ENCODE peak calls at places on chromosomes 6 and 20, in five cellular contexts. H, B, N, Z and T are unnamed samples.

GRCh38 chr6:3768502-3768901 is 17.0 kb upstream of the PXDC1 start:
- DNase-seq in Z (no peak), B (no peak), H (no peak), N (no peak), T (no peak)

GRCh38 chr6:53744321-53744720 is 50.5 kb upstream of the LRRC1 start:
- DNase-seq in B (no peak), Z (peak), H (no peak), N (no peak), T (no peak)

GRCh38 chr6:111683749-111684267 is 78.1 kb upstream of the TRAF3IP2 start:
- DNase-seq in H (no peak), N (peak), Z (no peak), B (no peak), T (peak)

GRCh38 chr6:28734443-28734959 is 189.3 kb downstream of the TRIM27 start:
- DNase-seq in H (no peak), B (no peak), Z (no peak), N (no peak), T (no peak)

GRCh38 chr20:63089051-63089907 is 82.5 kb upstream of the BHLHE23 start:
- DNase-seq in Z (peak), B (no peak), N (no peak), H (no peak), T (no peak)

GRCh38 chr6:160115421-160115820 is 6.2 kb upstream of the SLC22A1 start:
- DNase-seq in N (no peak), B (no peak), Z (no peak), H (no peak), T (no peak)

GRCh38 chr20:47774081-47774777 is 11.1 kb downstream of the SULF2 start:
- DNase-seq in N (no peak), B (no peak), H (peak), Z (no peak), T (no peak)

GRCh38 chr20:46816097-46816496 is 78.5 kb upstream of the EYA2 start:
- DNase-seq in Z (no peak), H (no peak), N (no peak), B (no peak), T (no peak)

GRCh38 chr6:167030222-167031072 is 31.2 kb downstream of the CEP43 start:
- DNase-seq in N (no peak), H (no peak), B (no peak), Z (no peak), T (no peak)

GRCh38 chr6:37552267-37552666 is 52.6 kb upstream of the CCDC167 start:
- DNase-seq in N (no peak), B (no peak), H (no peak), Z (no peak), T (no peak)

GRCh38 chr6:6696867-6697531 is 108.5 kb downstream of the LY86 start:
- DNase-seq in Z (peak), B (peak), H (peak), N (no peak), T (no peak)

GRCh38 chr6:43964659-43965570 is 162.3 kb downstream of the MRPL14 start:
- DNase-seq in N (no peak), B (no peak), Z (no peak), H (no peak), T (no peak)

GRCh38 chr6:21556506-21556905 is 37.0 kb upstream of the SOX4 start:
- DNase-seq in N (no peak), B (no peak), Z (no peak), H (no peak), T (no peak)

GRCh38 chr6:16273266-16273665 is 34.9 kb downstream of the GMPR start:
- DNase-seq in Z (peak), B (no peak), N (peak), H (no peak), T (no peak)

GRCh38 chr6:31559958-31560696 is 12.0 kb upstream of the LTA start:
- DNase-seq in Z (peak), N (no peak), B (peak), H (no peak), T (no peak)

GRCh38 chr6:85452441-85452881 is 2.6 kb downstream of the NT5E start:
- DNase-seq in B (no peak), Z (no peak), N (no peak), H (no peak), T (peak)

GRCh38 chr20:58697201-58697866 is 4.7 kb downstream of the NPEPL1 start:
- DNase-seq in B (no peak), N (no peak), H (no peak), Z (no peak), T (no peak)

GRCh38 chr6:159595173-159595572 is 97.9 kb downstream of the SOD2 start:
- DNase-seq in H (no peak), B (no peak), N (no peak), Z (peak), T (peak)

GRCh38 chr20:61577065-61577464 is 325.0 kb downstream of the CDH4 start:
- DNase-seq in B (no peak), H (no peak), N (no peak), Z (no peak), T (no peak)

GRCh38 chr20:15992564-15992963 is 580.7 kb downstream of the KIF16B start:
- DNase-seq in Z (peak), N (no peak), B (no peak), H (no peak), T (no peak)

GRCh38 chr6:155103816-155104366 is 108.8 kb downstream of the TIAM2 start:
- DNase-seq in H (no peak), B (peak), N (no peak), Z (no peak), T (no peak)

GRCh38 chr20:60236613-60237012 is 278.4 kb downstream of the CDH26 start:
- DNase-seq in N (peak), B (no peak), Z (no peak), H (no peak), T (no peak)

GRCh38 chr6:104689551-104690205 is 170.0 kb downstream of the HACE1 start:
- DNase-seq in N (peak), Z (peak), B (no peak), H (peak), T (no peak)

GRCh38 chr6:107154131-107154906 is 39.0 kb upstream of the BEND3 start:
- DNase-seq in B (no peak), Z (no peak), N (no peak), H (no peak), T (no peak)

GRCh38 chr6:133948472-133948871 is 4.6 kb upstream of the TBPL1 start:
- DNase-seq in H (no peak), B (no peak), N (no peak), Z (no peak), T (no peak)

GRCh38 chr20:64151634-64152530 is 12.4 kb upstream of the MYT1 start:
- DNase-seq in B (no peak), N (no peak), Z (peak), H (no peak), T (no peak)

GRCh38 chr6:144661101-144661806 is 376.1 kb downstream of the UTRN start:
- DNase-seq in H (peak), N (no peak), Z (peak), B (no peak), T (no peak)

GRCh38 chr6:160348552-160349441 is 619 bp downstream of the SLC22A3 start:
- DNase-seq in H (no peak), N (no peak), B (no peak), Z (peak), T (peak)

GRCh38 chr6:45439459-45439858 is 61.7 kb upstream of the SUPT3H start:
- DNase-seq in H (no peak), Z (no peak), N (no peak), B (no peak), T (no peak)

GRCh38 chr6:153787341-153787606 is 251.8 kb upstream of the OPRM1 start:
- DNase-seq in H (no peak), Z (no peak), B (no peak), N (no peak), T (no peak)

GRCh38 chr6:153790048-153790447 is 249.0 kb upstream of the OPRM1 start:
- DNase-seq in H (peak), N (no peak), Z (peak), B (no peak), T (peak)

GRCh38 chr6:153790881-153791473 is 248.1 kb upstream of the OPRM1 start:
- DNase-seq in B (peak), H (peak), Z (peak), N (no peak), T (peak)
- TF ChIP-seq CTCF in B (no peak), H (peak), Z (peak), N (no peak), T (no peak)

GRCh38 chr6:125792172-125792571 is 1.4 kb downstream of the NCOA7 start:
- DNase-seq in N (no peak), H (no peak), Z (no peak), B (no peak), T (no peak)

GRCh38 chr6:125793863-125794262 is 3.1 kb downstream of the NCOA7 start:
- DNase-seq in N (no peak), H (no peak), Z (peak), B (peak), T (no peak)

GRCh38 chr6:125791820-125792165 is 1.0 kb downstream of the NCOA7 start:
- DNase-seq in Z (no peak), B (no peak), H (no peak), N (no peak), T (no peak)

GRCh38 chr6:125793280-125793679 is 2.5 kb downstream of the NCOA7 start:
- DNase-seq in H (peak), B (no peak), Z (no peak), N (no peak), T (no peak)

GRCh38 chr6:125792680-125793079 is 1.9 kb downstream of the NCOA7 start:
- DNase-seq in N (no peak), H (no peak), Z (no peak), B (no peak), T (no peak)
- H3K4me3 ChIP-seq in N (no peak), H (no peak), Z (no peak), B (peak), T (no peak)

GRCh38 chr20:8305449-8305978 is 173.4 kb downstream of the PLCB1 start:
- DNase-seq in N (no peak), H (peak), B (peak), Z (peak), T (no peak)
- TF ChIP-seq CTCF in N (peak), H (peak), B (peak), Z (peak), T (peak)

GRCh38 chr6:33271608-33272357 is at the start of the genes RPS18 and VPS52:
- DNase-seq in B (peak), N (peak), Z (peak), H (peak), T (peak)

GRCh38 chr6:33273129-33273923 is 1.5 kb downstream of the RPS18 start:
- DNase-seq in H (no peak), N (no peak), Z (no peak), B (no peak), T (no peak)

GRCh38 chr6:33276581-33276863 is 401 bp upstream of the B3GALT4 start:
- DNase-seq in N (no peak), H (no peak), Z (no peak), B (no peak), T (no peak)

GRCh38 chr6:33272358-33273128 is 668 bp downstream of the RPS18 start:
- DNase-seq in N (no peak), H (no peak), B (no peak), Z (no peak), T (no peak)

DNA sequence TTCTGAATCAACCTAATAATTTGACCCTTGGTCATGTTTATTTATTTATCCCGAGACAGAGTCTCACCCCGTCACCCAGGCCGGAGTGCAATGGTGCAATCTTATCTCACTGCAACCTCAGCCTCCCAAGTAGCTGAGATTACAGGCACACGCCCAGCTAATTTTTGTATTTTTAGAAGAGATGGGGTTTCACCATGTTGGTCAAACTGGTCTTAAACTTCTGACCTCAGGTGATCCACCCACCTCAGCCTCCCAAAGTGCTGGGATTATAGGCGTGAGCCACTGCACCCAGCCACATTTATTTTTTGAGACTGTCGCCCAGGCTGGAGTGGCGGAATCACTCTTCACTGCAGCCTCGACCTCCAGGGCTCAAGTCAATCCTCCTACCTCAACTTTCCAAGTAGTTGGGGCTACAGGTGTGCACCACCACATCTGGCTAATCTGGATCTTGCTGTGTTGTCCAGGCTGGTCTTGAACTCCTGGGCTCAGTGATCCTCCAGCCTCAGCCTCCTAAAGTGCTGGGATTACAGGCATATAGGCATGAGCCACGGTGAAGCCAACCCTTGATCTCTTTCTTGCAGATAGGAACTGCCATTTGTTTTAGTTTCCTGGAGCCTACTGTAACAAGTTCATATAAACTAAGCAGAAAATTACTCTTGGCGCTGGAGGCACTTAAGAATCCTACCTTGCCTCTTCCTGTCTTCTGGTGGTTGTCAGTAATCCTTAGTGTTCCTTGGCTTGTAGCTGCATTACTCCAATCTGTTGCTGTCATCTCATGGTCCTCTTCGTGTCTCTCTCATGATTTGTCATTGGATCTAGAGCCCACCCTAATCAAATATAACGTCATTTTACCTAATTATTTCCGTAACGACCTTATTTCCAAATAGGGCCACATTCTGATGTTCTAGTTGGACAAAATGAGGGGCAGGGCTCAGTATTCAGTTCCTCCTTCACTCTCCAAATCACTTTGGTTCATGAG is 2.3 kb downstream of the RPS18 start:
- DNase-seq in N (no peak), Z (no peak), B (no peak), H (no peak), T (no peak)
- H3K4me3 ChIP-seq in N (peak), Z (peak), B (peak), H (peak), T (peak)

DNA sequence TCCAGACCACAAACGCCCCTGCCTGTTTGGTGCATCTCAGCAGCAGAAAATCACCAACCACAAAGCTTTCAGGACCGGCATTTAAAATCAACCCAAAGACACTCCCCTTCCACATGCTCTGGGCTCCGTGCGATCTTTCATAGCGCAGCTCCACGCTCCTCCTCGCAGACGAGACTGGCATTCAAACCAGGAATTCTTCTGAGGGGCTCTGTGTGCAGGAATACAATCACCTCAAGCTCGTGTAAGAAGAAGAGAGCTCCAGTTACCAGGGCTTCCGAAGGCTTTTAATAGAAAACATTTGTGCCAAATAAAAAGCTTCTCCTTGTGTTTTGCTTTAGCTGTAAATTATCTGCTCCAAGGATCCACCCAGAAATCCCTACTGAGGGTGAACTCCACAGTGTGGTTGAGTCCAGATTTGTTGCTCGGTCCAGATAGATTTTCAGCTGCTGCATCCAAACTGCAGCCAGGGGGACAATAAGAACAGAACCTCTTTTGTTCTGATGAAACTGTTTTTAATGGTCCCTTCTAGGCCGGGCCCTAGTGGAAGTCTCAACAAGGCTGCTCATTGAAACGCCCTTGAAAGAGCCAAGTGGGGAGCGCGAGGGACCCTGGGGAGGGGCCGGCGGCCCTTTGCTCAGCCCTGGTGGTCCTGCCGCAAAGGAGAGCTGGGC is 16.4 kb upstream of the BMP7 start:
- DNase-seq in Z (no peak), B (no peak), H (no peak), N (no peak), T (no peak)
- TF ChIP-seq CTCF in Z (no peak), B (no peak), H (no peak), N (no peak), T (no peak)

GRCh38 chr6:79453558-79454042 is 83.6 kb downstream of the LCA5 start:
- DNase-seq in Z (no peak), H (no peak), N (no peak), B (peak), T (no peak)
- H3K4me3 ChIP-seq in Z (no peak), H (no peak), N (no peak), B (no peak), T (no peak)